ENCODE peak calls at places on chromosomes 11 and 22, in eight cellular contexts. N is left lung, G is fibroblast of lung, E is BJ, R is left ventricle myocardium inferior, O is IMR-90, X is cardiac muscle cell, V is Caco-2. M is an unnamed sample. For H3K27me3 and H3K36me3, the result is how much of the 10 kb centered on the place peaks cover.

GRCh38 chr11:1167256-1167655 is 9.5 kb downstream of the MUC5AC start:
- DNase-seq in N (peak), G (no peak), E (no peak), R (peak), O (no peak), X (no peak), V (peak), M (no peak)

GRCh38 chr22:46561435-46561905 is 24.1 kb upstream of the CELSR1 start:
- DNase-seq in N (peak), G (no peak), E (no peak), R (peak), O (peak), X (no peak), V (peak), M (peak)

GRCh38 chr11:116498161-116498560 is 274.6 kb downstream of the BUD13 start:
- DNase-seq in N (no peak), G (no peak), E (no peak), R (no peak), O (no peak), X (no peak), V (no peak), M (no peak)

GRCh38 chr11:111540114-111540920 is at the start of gene LAYN:
- DNase-seq in N (peak), G (no peak), E (no peak), R (peak), O (peak), X (peak), V (no peak), M (peak)

GRCh38 chr11:62445314-62445740 is 26.5 kb downstream of the SCGB1A1 start:
- DNase-seq in N (no peak), G (peak), E (no peak), R (peak), O (peak), X (peak), V (no peak), M (peak)

GRCh38 chr11:105960252-105961245 is 61.5 kb downstream of the MSANTD4 start:
- DNase-seq in N (no peak), G (no peak), E (no peak), R (no peak), O (no peak), X (no peak), V (peak), M (no peak)

GRCh38 chr11:33912405-33913361 is 20.8 kb upstream of the LMO2 start:
- DNase-seq in N (peak), G (peak), E (peak), R (no peak), O (peak), X (peak), V (no peak), M (peak)

GRCh38 chr11:32852142-32852541 is 22.4 kb downstream of the PRRG4 start:
- DNase-seq in N (peak), G (peak), E (peak), R (no peak), O (peak), X (peak), V (no peak), M (peak)

GRCh38 chr22:23161574-23161973 is 16.3 kb downstream of the RAB36 start:
- DNase-seq in N (no peak), G (no peak), E (no peak), R (no peak), O (no peak), X (no peak), V (no peak), M (no peak)

GRCh38 chr11:134332189-134332631 is 422 bp downstream of the GLB1L2 start:
- DNase-seq in N (no peak), G (no peak), E (no peak), R (no peak), O (no peak), X (no peak), V (no peak), M (no peak)

GRCh38 chr11:87493516-87493915 is 455.8 kb downstream of the TMEM135 start:
- DNase-seq in N (no peak), G (no peak), E (no peak), R (no peak), O (peak), X (no peak), V (no peak), M (no peak)

GRCh38 chr11:111299111-111300026 is 1.0 kb downstream of the POU2AF3 start:
- DNase-seq in N (peak), G (peak), E (no peak), R (peak), O (peak), X (peak), V (peak), M (peak)

GRCh38 chr11:56333156-56333555 is 12.7 kb upstream of the OR8K1 start:
- DNase-seq in N (no peak), G (no peak), E (no peak), R (no peak), O (no peak), X (no peak), V (no peak), M (no peak)

GRCh38 chr11:86478348-86478747 is 103.7 kb downstream of the CCDC81 start:
- DNase-seq in N (no peak), G (no peak), E (no peak), R (no peak), O (no peak), X (no peak), V (no peak), M (no peak)

GRCh38 chr11:117026593-117027330 is 71.5 kb downstream of the SIK3 start:
- DNase-seq in N (no peak), G (peak), E (peak), R (no peak), O (peak), X (peak), V (no peak), M (peak)

GRCh38 chr22:30094804-30095203 is 14.5 kb downstream of the HORMAD2 start:
- DNase-seq in N (no peak), G (no peak), E (no peak), R (no peak), O (no peak), X (no peak), V (no peak), M (no peak)

GRCh38 chr11:78470861-78471442 is 53.3 kb upstream of the GAB2 start:
- DNase-seq in N (no peak), G (no peak), E (no peak), R (no peak), O (no peak), X (no peak), V (no peak), M (no peak)

GRCh38 chr11:119491753-119492455 is 68.9 kb upstream of the THY1 start:
- DNase-seq in N (no peak), G (peak), E (no peak), R (no peak), O (peak), X (peak), V (no peak), M (no peak)

GRCh38 chr11:35330924-35331323 is 88.4 kb downstream of the SLC1A2 start:
- DNase-seq in N (no peak), G (no peak), E (no peak), R (no peak), O (no peak), X (no peak), V (no peak), M (no peak)

GRCh38 chr22:17100621-17101020 is 15.8 kb downstream of the IL17RA start:
- DNase-seq in N (peak), G (no peak), E (no peak), R (no peak), O (no peak), X (no peak), V (no peak), M (no peak)

GRCh38 chr11:45655347-45655756 is 10.1 kb downstream of the CHST1 start:
- DNase-seq in N (peak), G (peak), E (no peak), R (peak), O (peak), X (peak), V (peak), M (peak)

GRCh38 chr22:44182591-44183588 is 2.2 kb downstream of the PARVG start:
- DNase-seq in N (peak), G (no peak), E (no peak), R (peak), O (no peak), X (no peak), V (no peak), M (no peak)

GRCh38 chr11:57941875-57942274 is 81.8 kb upstream of the OR9Q1 start:
- DNase-seq in N (no peak), G (no peak), E (no peak), R (no peak), O (no peak), X (no peak), V (no peak), M (no peak)

GRCh38 chr11:126039485-126040271 is 23.0 kb downstream of the CDON start:
- DNase-seq in N (no peak), G (no peak), E (no peak), R (no peak), O (peak), X (no peak), V (no peak), M (peak)

GRCh38 chr11:5476184-5476819 is 12.2 kb upstream of the OR52D1 start:
- DNase-seq in N (no peak), G (peak), E (no peak), R (no peak), O (peak), X (peak), V (no peak), M (peak)

GRCh38 chr11:85941380-85941973 is 86.3 kb downstream of the CCDC83 start:
- DNase-seq in N (no peak), G (peak), E (no peak), R (no peak), O (peak), X (peak), V (peak), M (peak)

GRCh38 chr22:49345896-49346295 is 481.8 kb downstream of the BRD1 start:
- DNase-seq in N (no peak), G (no peak), E (no peak), R (no peak), O (no peak), X (no peak), V (no peak), M (no peak)

GRCh38 chr11:35689081-35689996 is 26.8 kb downstream of the TRIM44 start:
- DNase-seq in N (no peak), G (peak), E (no peak), R (no peak), O (no peak), X (peak), V (no peak), M (no peak)

GRCh38 chr11:107011977-107012376 is 6.3 kb downstream of the GUCY1A2 start:
- DNase-seq in N (no peak), G (peak), E (no peak), R (no peak), O (no peak), X (peak), V (no peak), M (no peak)

GRCh38 chr22:45248832-45249561 is 8.3 kb upstream of the KIAA0930 start:
- DNase-seq in N (no peak), G (no peak), E (no peak), R (no peak), O (no peak), X (no peak), V (no peak), M (no peak)

GRCh38 chr22:46113910-46114517 is 36.3 kb upstream of the PPARA start:
- DNase-seq in N (no peak), G (no peak), E (no peak), R (peak), O (no peak), X (no peak), V (no peak), M (no peak)

GRCh38 chr22:38315801-38316339 is 1.4 kb downstream of the CSNK1E start:
- DNase-seq in N (no peak), G (peak), E (no peak), R (no peak), O (no peak), X (peak), V (no peak), M (no peak)

GRCh38 chr11:74559110-74559933 is 33.1 kb upstream of the POLD3 start:
- DNase-seq in N (no peak), G (no peak), E (no peak), R (no peak), O (peak), X (peak), V (no peak), M (no peak)

GRCh38 chr11:3022300-3022967 is 30.3 kb upstream of the NAP1L4 start:
- DNase-seq in N (no peak), G (peak), E (no peak), R (no peak), O (peak), X (peak), V (no peak), M (no peak)

GRCh38 chr11:128716661-128717210 is 22.9 kb downstream of the FLI1 start:
- DNase-seq in N (no peak), G (peak), E (no peak), R (no peak), O (peak), X (peak), V (no peak), M (peak)

GRCh38 chr11:115892016-115892415 is 387.8 kb upstream of the CADM1 start:
- DNase-seq in N (no peak), G (no peak), E (no peak), R (no peak), O (no peak), X (no peak), V (no peak), M (no peak)

GRCh38 chr11:12625438-12626071 is 48.7 kb upstream of the TEAD1 start:
- DNase-seq in N (no peak), G (peak), E (peak), R (no peak), O (peak), X (peak), V (no peak), M (peak)

GRCh38 chr11:12631651-12632050 is 42.6 kb upstream of the TEAD1 start:
- DNase-seq in N (no peak), G (no peak), E (no peak), R (no peak), O (peak), X (no peak), V (no peak), M (no peak)

GRCh38 chr11:12626616-12627015 is 47.6 kb upstream of the TEAD1 start:
- DNase-seq in N (no peak), G (no peak), E (no peak), R (no peak), O (peak), X (no peak), V (no peak), M (no peak)

GRCh38 chr11:12628322-12628721 is 45.9 kb upstream of the TEAD1 start:
- DNase-seq in N (no peak), G (no peak), E (no peak), R (no peak), O (no peak), X (no peak), V (no peak), M (no peak)

GRCh38 chr11:12629601-12630313 is 44.5 kb upstream of the TEAD1 start:
- DNase-seq in N (no peak), G (peak), E (no peak), R (no peak), O (peak), X (peak), V (no peak), M (peak)
- H3K27me3 ChIP-seq in N (under half), G (under half), E (under half), R (under half), O (under half), X (under half), V (under half), M (under half)

DNA sequence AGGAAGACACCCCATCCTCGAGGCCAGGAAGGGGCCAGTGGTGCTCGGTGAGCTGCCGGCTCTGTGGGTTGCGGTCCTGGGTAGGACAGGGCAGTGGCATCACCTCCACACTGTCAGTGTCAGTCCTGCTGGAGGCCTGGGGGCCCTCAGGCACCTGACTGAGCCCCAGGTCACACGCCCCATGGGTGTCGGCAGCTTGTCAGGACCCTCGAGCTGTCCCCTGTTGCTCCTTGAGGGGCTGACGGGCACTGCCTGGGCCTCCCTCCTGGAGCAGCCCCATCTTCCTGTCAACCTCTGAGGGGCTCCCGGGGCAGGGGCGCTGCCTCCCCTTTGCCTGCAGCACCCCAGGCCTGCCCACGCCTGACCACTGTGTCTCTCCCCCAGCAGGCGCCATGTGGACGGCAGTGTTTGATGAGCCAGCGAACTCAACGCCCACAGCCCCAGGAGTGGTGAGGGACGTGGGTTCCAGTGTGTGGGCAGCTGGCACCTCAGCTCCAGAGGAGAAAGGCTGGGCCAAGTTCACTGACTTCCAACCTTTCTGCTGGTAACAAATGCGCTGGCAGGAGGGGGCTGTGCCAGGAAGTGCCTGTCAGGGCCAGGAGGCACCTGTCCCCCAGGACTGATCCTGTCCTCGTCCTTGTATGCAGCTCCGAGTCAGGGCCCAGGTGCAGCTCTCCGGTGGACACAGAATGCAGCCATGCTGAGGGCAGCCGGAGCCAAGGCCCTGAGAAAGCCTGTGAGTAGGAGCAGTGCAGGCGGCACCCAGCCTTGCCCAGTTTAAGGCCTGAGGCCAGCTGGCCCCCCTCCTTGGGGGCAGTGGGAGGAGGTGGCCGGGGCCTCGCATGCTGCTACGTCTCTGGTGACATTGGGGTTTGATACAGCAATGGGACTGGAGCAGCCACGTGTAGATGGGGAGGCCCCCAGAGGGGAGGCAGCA is 35.3 kb downstream of the SBF1 start:
- DNase-seq in N (no peak), G (no peak), E (no peak), R (no peak), O (no peak), X (no peak), V (no peak), M (no peak)
- H3K36me3 ChIP-seq in N (under half), G (under half), E (under half), R (half or more), O (half or more), X (under half), V (under half), M (under half)

GRCh38 chr11:121330614-121331435 is 38.3 kb downstream of the SC5D start:
- DNase-seq in N (no peak), G (no peak), E (no peak), R (no peak), O (no peak), X (no peak), V (no peak), M (no peak)

GRCh38 chr11:121329786-121330395 is 37.3 kb downstream of the SC5D start:
- DNase-seq in N (no peak), G (no peak), E (no peak), R (no peak), O (no peak), X (no peak), V (no peak), M (no peak)

GRCh38 chr11:121326230-121326629 is 33.7 kb downstream of the SC5D start:
- DNase-seq in N (no peak), G (no peak), E (no peak), R (no peak), O (no peak), X (no peak), V (no peak), M (no peak)

GRCh38 chr11:121328967-121329653 is 36.5 kb downstream of the SC5D start:
- DNase-seq in N (no peak), G (no peak), E (no peak), R (no peak), O (no peak), X (no peak), V (no peak), M (no peak)

GRCh38 chr11:121328213-121328966 is 35.8 kb downstream of the SC5D start:
- DNase-seq in N (no peak), G (no peak), E (no peak), R (no peak), O (no peak), X (no peak), V (no peak), M (no peak)
- H3K27me3 ChIP-seq in N (under half), G (under half), E (under half), R (under half), O (under half), X (under half), V (under half), M (under half)

GRCh38 chr22:50568626-50569025 is 5.9 kb upstream of the SYCE3 start:
- DNase-seq in N (no peak), G (no peak), E (no peak), R (no peak), O (no peak), X (no peak), V (peak), M (no peak)

GRCh38 chr22:50569896-50570535 is 7.3 kb upstream of the SYCE3 start:
- DNase-seq in N (no peak), G (no peak), E (no peak), R (no peak), O (no peak), X (no peak), V (no peak), M (no peak)

GRCh38 chr22:50567721-50568252 is 5.1 kb upstream of the SYCE3 start:
- DNase-seq in N (no peak), G (no peak), E (no peak), R (no peak), O (no peak), X (no peak), V (no peak), M (no peak)

GRCh38 chr22:50570861-50571260 is 7.4 kb downstream of the CPT1B start:
- DNase-seq in N (no peak), G (no peak), E (no peak), R (no peak), O (no peak), X (no peak), V (no peak), M (no peak)

DNA sequence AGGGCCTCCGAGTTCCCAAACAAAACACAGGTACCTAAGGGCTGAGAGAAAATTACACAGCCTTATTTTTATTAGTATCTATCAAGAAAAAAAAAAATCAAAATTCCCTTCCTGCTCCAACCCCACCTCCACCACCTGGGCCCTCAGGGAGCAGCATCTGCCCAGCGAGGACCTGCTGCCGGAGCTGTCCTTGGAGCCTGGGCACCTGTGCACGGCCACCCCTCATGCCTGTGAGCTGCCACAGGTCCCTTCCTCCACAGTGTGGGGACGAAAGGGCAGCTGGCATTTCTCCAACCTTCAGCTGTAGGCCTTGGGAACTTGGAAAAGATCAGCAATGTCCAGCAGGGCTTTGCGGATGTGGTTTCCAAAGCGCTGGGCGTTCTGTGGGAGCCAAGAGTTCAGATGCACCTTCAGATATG is 6.3 kb upstream of the SYCE3 start:
- DNase-seq in N (no peak), G (no peak), E (no peak), R (no peak), O (no peak), X (no peak), V (no peak), M (no peak)
- H3K36me3 ChIP-seq in N (under half), G (under half), E (under half), R (half or more), O (under half), X (under half), V (under half), M (under half)

M was measured in MG63.